ENCODE peak calls at places on chromosomes 3 and 15, in five cellular contexts. L is H9, V is caudate nucleus, O is K562, C is RWPE2. Q is an unnamed sample.
A peak's percentile ranks its signal among the peaks of the same experiment; 100 is the strongest.

GRCh38 chr15:80999623-81000036 is 1.1 kb upstream of the TLNRD1 start:
- DNase-seq in L (no peak), V (no peak), O (peak; percentile 35), C (no peak), Q (no peak)

GRCh38 chr3:143676742-143677141 is 171.5 kb downstream of the SLC9A9 start:
- DNase-seq in L (no peak), V (no peak), O (no peak), C (no peak), Q (no peak)

GRCh38 chr15:52233405-52233804 is 42.2 kb upstream of the GNB5 start:
- DNase-seq in L (no peak), V (no peak), O (no peak), C (no peak), Q (no peak)

GRCh38 chr3:38566215-38566528 is 70.0 kb downstream of the EXOG start:
- DNase-seq in L (peak; percentile 16), V (no peak), O (no peak), C (peak; percentile 39), Q (no peak)

GRCh38 chr15:69974321-69974720 is 123.4 kb downstream of the TLE3 start:
- DNase-seq in L (no peak), V (no peak), O (no peak), C (no peak), Q (no peak)

GRCh38 chr3:30964612-30965011 is 70.2 kb upstream of the GADL1 start:
- DNase-seq in L (no peak), V (no peak), O (no peak), C (no peak), Q (peak; percentile 92)

GRCh38 chr3:107574650-107575049 is 51.9 kb downstream of the BBX start:
- DNase-seq in L (no peak), V (no peak), O (peak; percentile 10), C (no peak), Q (peak; percentile 24)

GRCh38 chr15:20340331-20340811 is 201.2 kb downstream of the GOLGA6L6 start:
- DNase-seq in L (peak; percentile 74), V (no peak), O (peak; percentile 20), C (peak; percentile 99), Q (peak; percentile 17)

GRCh38 chr3:71862374-71863145 is 77.6 kb upstream of the PROK2 start:
- DNase-seq in L (no peak), V (no peak), O (no peak), C (no peak), Q (no peak)

GRCh38 chr15:40151991-40152390 is 8.9 kb upstream of the BUB1B start:
- DNase-seq in L (no peak), V (no peak), O (no peak), C (no peak), Q (peak; percentile 39)

GRCh38 chr3:170804095-170804494 is 65.9 kb downstream of the RPL22L1 start:
- DNase-seq in L (no peak), V (no peak), O (no peak), C (no peak), Q (no peak)

GRCh38 chr3:143306419-143306818 is 186.8 kb downstream of the CHST2 start:
- DNase-seq in L (no peak), V (no peak), O (no peak), C (no peak), Q (peak; percentile 74)

GRCh38 chr3:33173103-33173502 is 45.5 kb downstream of the SUSD5 start:
- DNase-seq in L (no peak), V (no peak), O (no peak), C (no peak), Q (no peak)

GRCh38 chr15:73862276-73862675 is 11.1 kb upstream of the TBC1D21 start:
- DNase-seq in L (peak; percentile 20), V (no peak), O (no peak), C (peak; percentile 22), Q (no peak)

GRCh38 chr15:101380146-101380545 is 85.1 kb upstream of the SNRPA1 start:
- DNase-seq in L (no peak), V (no peak), O (no peak), C (peak; percentile 63), Q (no peak)

GRCh38 chr3:31873254-31873653 is 107.8 kb downstream of the OSBPL10 start:
- DNase-seq in L (no peak), V (no peak), O (no peak), C (no peak), Q (peak; percentile 51)

GRCh38 chr3:184145120-184145524 is 10.0 kb downstream of the EIF2B5 start:
- DNase-seq in L (peak; percentile 62), V (no peak), O (peak; percentile 33), C (no peak), Q (peak; percentile 67)

GRCh38 chr15:101379647-101380046 is 84.6 kb upstream of the SNRPA1 start:
- DNase-seq in L (no peak), V (no peak), O (no peak), C (peak; percentile 51), Q (no peak)

GRCh38 chr15:31042731-31043130 is 51.3 kb upstream of the MTMR10 start:
- DNase-seq in L (no peak), V (no peak), O (no peak), C (no peak), Q (no peak)

GRCh38 chr15:47349179-47349578 is 368.1 kb upstream of the SEMA6D start:
- DNase-seq in L (no peak), V (no peak), O (no peak), C (no peak), Q (peak; percentile 50)

GRCh38 chr3:40939113-40940070 is 259.9 kb upstream of the CTNNB1 start:
- DNase-seq in L (no peak), V (no peak), O (no peak), C (no peak), Q (peak; percentile 33)

GRCh38 chr3:126358038-126358815 is 1.0 kb upstream of the KLF15 start:
- DNase-seq in L (peak; percentile 81), V (no peak), O (no peak), C (peak; percentile 25), Q (no peak)

GRCh38 chr3:10707984-10708868 is 107.8 kb upstream of the SLC6A11 start:
- DNase-seq in L (peak; percentile 52), V (no peak), O (no peak), C (no peak), Q (no peak)

GRCh38 chr15:77369168-77369567 is 50.7 kb downstream of the PEAK1 start:
- DNase-seq in L (no peak), V (no peak), O (no peak), C (no peak), Q (no peak)

GRCh38 chr3:156251424-156251823 is 131.0 kb downstream of the KCNAB1 start:
- DNase-seq in L (no peak), V (no peak), O (no peak), C (no peak), Q (no peak)

GRCh38 chr3:51637144-51637940 is 33.7 kb upstream of the TEX264 start:
- DNase-seq in L (no peak), V (no peak), O (no peak), C (no peak), Q (no peak)

GRCh38 chr3:11641683-11642407 is 1.9 kb downstream of the VGLL4 start:
- DNase-seq in L (no peak), V (no peak), O (peak; percentile 24), C (no peak), Q (peak; percentile 52)

GRCh38 chr3:60000311-60001105 is 950.7 kb upstream of the CFAP20DC start:
- DNase-seq in L (no peak), V (no peak), O (no peak), C (no peak), Q (no peak)

GRCh38 chr15:25427861-25428260 is 11.0 kb downstream of the UBE3A start:
- DNase-seq in L (no peak), V (no peak), O (no peak), C (no peak), Q (no peak)

GRCh38 chr3:112034436-112034835 is at the start of gene TMPRSS7:
- DNase-seq in L (no peak), V (no peak), O (no peak), C (no peak), Q (no peak)

GRCh38 chr3:112042842-112043280 is 8.3 kb downstream of the TMPRSS7 start:
- DNase-seq in L (no peak), V (no peak), O (no peak), C (no peak), Q (peak; percentile 35)

GRCh38 chr3:112043621-112044201 is 9.2 kb downstream of the TMPRSS7 start:
- DNase-seq in L (peak; percentile 45), V (peak; percentile 19), O (peak; percentile 68), C (no peak), Q (peak; percentile 58)

GRCh38 chr3:112035241-112035640 is 705 bp downstream of the TMPRSS7 start:
- DNase-seq in L (no peak), V (no peak), O (no peak), C (no peak), Q (no peak)

DNA sequence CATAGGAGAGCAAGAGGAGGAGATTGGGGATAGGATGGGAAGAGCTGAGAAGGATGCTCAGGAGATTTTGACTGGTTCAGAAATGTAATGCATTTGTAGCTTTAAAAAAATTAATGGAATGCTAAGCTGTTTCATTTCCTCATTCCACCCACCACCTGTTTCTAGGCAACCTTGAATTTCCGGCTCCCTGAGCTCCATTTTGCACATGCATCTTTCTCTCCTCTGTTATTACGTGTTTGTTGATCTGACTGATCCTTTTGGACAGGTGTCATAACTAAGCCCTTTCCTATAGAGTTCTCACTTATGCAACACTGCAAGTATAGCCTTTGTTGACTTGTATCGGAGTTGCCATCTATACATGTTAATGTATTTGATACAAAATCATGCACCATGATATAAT is 4.3 kb downstream of the TMPRSS7 start:
- DNase-seq in L (no peak), V (no peak), O (no peak), C (no peak), Q (peak; percentile 53)
- H3K27ac ChIP-seq in L (no peak overlapping the region), V (peak overlapping the region; percentile 75), O (no peak overlapping the region), C (no peak overlapping the region), Q (no peak overlapping the region)

GRCh38 chr3:115853083-115853482 is 229.8 kb downstream of the GAP43 start:
- DNase-seq in L (no peak), V (no peak), O (no peak), C (no peak), Q (no peak)
- H3K27ac ChIP-seq in L (no peak overlapping the region), V (no peak overlapping the region), O (no peak overlapping the region), C (no peak overlapping the region), Q (no peak overlapping the region)

DNA sequence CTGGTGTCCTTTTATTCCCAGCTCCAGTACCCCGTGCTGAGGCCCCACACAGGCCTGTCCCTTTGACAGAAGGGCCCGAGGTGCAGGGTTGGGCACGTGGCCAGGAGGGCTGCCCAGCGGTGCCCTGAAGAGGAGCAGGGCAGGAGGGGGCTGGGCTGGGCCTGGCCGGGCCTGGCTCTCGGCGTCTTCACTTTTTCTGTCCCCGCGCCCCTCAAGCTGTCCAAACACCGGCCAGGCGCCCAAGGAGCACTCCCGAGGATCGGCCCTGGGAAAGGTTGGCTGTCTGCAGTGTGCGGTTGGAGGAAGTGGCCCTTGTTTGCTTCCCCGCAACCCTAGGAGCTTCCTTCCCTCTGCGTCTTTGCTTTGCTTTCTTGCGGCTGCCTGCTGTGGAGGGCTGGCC is 84.1 kb downstream of the WNT7A start:
- DNase-seq in L (no peak), V (no peak), O (no peak), C (no peak), Q (no peak)
- H3K27ac ChIP-seq in L (no peak overlapping the region), V (no peak overlapping the region), O (no peak overlapping the region), C (no peak overlapping the region), Q (no peak overlapping the region)

DNA sequence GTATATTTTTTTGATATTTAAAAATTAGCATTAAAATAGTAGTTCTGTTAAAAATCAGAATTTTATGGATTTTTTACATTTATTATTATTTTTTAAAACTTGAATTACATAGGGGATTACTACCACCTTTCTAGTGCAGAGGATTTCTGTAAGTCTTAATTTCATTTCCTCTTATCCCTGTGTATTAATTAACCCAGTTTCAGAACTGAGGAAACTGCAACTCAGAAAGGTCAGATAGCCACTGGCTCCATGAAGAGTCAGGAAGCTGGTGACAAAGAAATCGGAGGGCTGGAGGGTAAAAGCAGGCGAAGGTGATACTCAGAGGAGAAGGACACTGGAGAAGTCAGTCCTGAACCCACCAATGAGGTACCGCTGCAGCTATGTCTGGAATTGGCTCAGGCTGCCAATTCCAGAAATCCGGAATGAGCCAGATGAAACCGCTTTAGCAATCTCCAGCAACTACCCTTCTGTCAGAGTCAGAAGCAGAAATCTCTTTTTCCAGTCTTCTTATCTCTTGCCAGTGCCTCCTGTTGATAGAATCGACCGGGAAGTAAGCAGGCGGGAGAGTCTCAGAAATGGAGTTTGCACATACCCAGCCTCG is 308.5 kb downstream of the SV2B start:
- DNase-seq in L (no peak), V (no peak), O (no peak), C (no peak), Q (no peak)
- H3K27ac ChIP-seq in L (no peak overlapping the region), V (no peak overlapping the region), O (no peak overlapping the region), C (no peak overlapping the region), Q (peak overlapping the region; percentile 78)

Q was measured in mammary epithelial cell.